ENCODE peak calls at places on chromosome 21, in ten cellular contexts. F is fibroblast of pulmonary artery; S is right lobe of liver; Q is skeletal muscle cell; C is cardiac muscle cell; G is keratinocyte; P is AG04450; D is AG09309; Z is fibroblast of lung; V is CD4-positive, alpha-beta memory T cell. L is an unnamed sample.

GRCh38 chr21:34129039-34129891 is 55.9 kb downstream of the MRPS6 start:
- DNase-seq in F (peak; percentile 87), G (no peak), P (peak; percentile 78), D (peak; percentile 64), C (peak; percentile 81), Q (peak; percentile 82), Z (peak; percentile 89), V (peak; percentile 65), S (no peak), L (peak; percentile 79)

GRCh38 chr21:38806942-38807284 is 1.2 kb downstream of the ETS2 start:
- DNase-seq in C (no peak), Z (peak; percentile 42), V (no peak), Q (no peak), P (no peak), D (no peak), G (no peak), S (no peak), F (no peak), L (peak; percentile 52)

GRCh38 chr21:40850071-40850470 is 3.1 kb upstream of the DSCAM start:
- DNase-seq in C (no peak), S (no peak), V (no peak), Q (no peak), P (no peak), G (no peak), F (no peak), D (no peak), Z (no peak), L (no peak)

GRCh38 chr21:38824124-38824822 is 18.5 kb downstream of the ETS2 start:
- DNase-seq in Z (peak; percentile 56), Q (no peak), V (no peak), C (no peak), F (no peak), D (no peak), S (peak; percentile 86), P (peak; percentile 68), G (no peak), L (peak; percentile 14)

GRCh38 chr21:39094087-39094785 is 89.0 kb downstream of the PSMG1 start:
- DNase-seq in P (no peak), Z (no peak), S (no peak), G (no peak), Q (no peak), V (no peak), F (no peak), D (no peak), C (no peak), L (no peak)

GRCh38 chr21:42463861-42464515 is 32.0 kb downstream of the RSPH1 start:
- DNase-seq in F (peak; percentile 58), D (no peak), C (no peak), S (peak; percentile 56), G (no peak), V (peak; percentile 77), P (peak; percentile 13), Z (peak; percentile 61), Q (no peak), L (peak; percentile 52)

GRCh38 chr21:41895643-41896493 is 16.7 kb upstream of the PRDM15 start:
- DNase-seq in Z (peak; percentile 33), G (no peak), F (no peak), D (no peak), V (peak; percentile 62), C (no peak), Q (no peak), S (no peak), P (no peak), L (peak; percentile 29)

GRCh38 chr21:41121785-41122415 is 46.1 kb upstream of the BACE2 start:
- DNase-seq in S (peak; percentile 63), V (peak; percentile 11), D (peak; percentile 21), P (peak; percentile 16), C (peak; percentile 85), F (peak; percentile 80), Z (peak; percentile 71), G (peak; percentile 41), Q (peak; percentile 17), L (peak; percentile 79)

GRCh38 chr21:36516271-36516670 is 36.3 kb upstream of the CLDN14 start:
- DNase-seq in Z (no peak), Q (no peak), G (no peak), P (no peak), C (no peak), V (no peak), F (no peak), S (no peak), D (no peak), L (no peak)
- H3K4me3 ChIP-seq in Z (no peak overlapping the region), Q (no peak overlapping the region), G (no peak overlapping the region), P (no peak overlapping the region), C (no peak overlapping the region), V (no peak overlapping the region), F (no peak overlapping the region), S (no peak overlapping the region), D (no peak overlapping the region), L (no peak overlapping the region)

GRCh38 chr21:46651121-46651520 is 15.6 kb downstream of the PRMT2 start:
- DNase-seq in Q (no peak), V (no peak), C (no peak), S (no peak), F (no peak), P (no peak), D (no peak), G (no peak), Z (no peak), L (no peak)
- H3K4me3 ChIP-seq in Q (no peak overlapping the region), V (no peak overlapping the region), C (no peak overlapping the region), S (no peak overlapping the region), F (no peak overlapping the region), P (no peak overlapping the region), D (no peak overlapping the region), G (no peak overlapping the region), Z (no peak overlapping the region), L (no peak overlapping the region)

GRCh38 chr21:44858791-44859190 is 14.7 kb downstream of the PTTG1IP start:
- DNase-seq in D (no peak), F (no peak), S (no peak), P (no peak), G (no peak), C (no peak), V (no peak), Q (no peak), Z (no peak), L (no peak)

GRCh38 chr21:44855572-44855971 is 17.9 kb downstream of the PTTG1IP start:
- DNase-seq in Q (no peak), F (no peak), Z (no peak), C (no peak), V (no peak), D (no peak), S (no peak), P (no peak), G (no peak), L (no peak)

GRCh38 chr21:44856131-44856530 is 17.4 kb downstream of the PTTG1IP start:
- DNase-seq in P (no peak), Q (no peak), V (no peak), Z (no peak), G (no peak), F (no peak), S (no peak), C (no peak), D (no peak), L (no peak)

GRCh38 chr21:44857127-44857892 is 16.2 kb downstream of the PTTG1IP start:
- DNase-seq in Q (no peak), S (no peak), Z (no peak), D (no peak), C (no peak), P (no peak), G (no peak), F (no peak), V (no peak), L (no peak)

DNA sequence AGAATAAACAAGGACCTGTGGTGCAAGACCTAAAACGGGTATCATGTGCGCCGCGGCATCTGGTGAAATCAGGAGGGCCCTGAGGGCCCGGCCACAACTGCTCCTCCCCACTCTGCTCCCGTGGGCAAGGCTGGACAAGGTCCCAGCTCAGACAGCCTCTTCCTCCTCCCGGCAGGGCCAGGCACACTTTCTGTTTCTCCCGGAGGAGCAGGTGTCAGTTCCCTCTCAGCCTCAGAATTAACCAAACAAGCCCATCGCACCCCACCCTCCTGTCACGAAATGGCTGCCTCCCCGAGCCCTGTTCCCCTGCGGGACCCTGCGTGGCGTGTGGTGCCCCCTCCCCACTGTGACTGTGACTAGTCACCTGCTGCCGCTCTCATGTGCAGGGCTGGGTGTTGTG is 15.2 kb downstream of the PTTG1IP start:
- DNase-seq in S (no peak), V (no peak), Z (no peak), P (no peak), G (no peak), C (no peak), Q (no peak), F (no peak), D (no peak), L (no peak)
- H3K4me3 ChIP-seq in S (no peak overlapping the region), V (no peak overlapping the region), Z (no peak overlapping the region), P (no peak overlapping the region), G (no peak overlapping the region), C (no peak overlapping the region), Q (no peak overlapping the region), F (no peak overlapping the region), D (no peak overlapping the region), L (no peak overlapping the region)

GRCh38 chr21:31406510-31406909 is 62.4 kb upstream of the TIAM1 start:
- DNase-seq in S (no peak), G (no peak), Z (no peak), P (no peak), F (no peak), Q (no peak), D (no peak), V (no peak), C (no peak), L (no peak)

GRCh38 chr21:31405638-31406037 is 61.6 kb upstream of the TIAM1 start:
- DNase-seq in P (no peak), F (no peak), C (no peak), G (no peak), S (peak; percentile 11), D (no peak), Z (no peak), Q (no peak), V (no peak), L (no peak)

GRCh38 chr21:31409849-31410762 is 66.0 kb upstream of the TIAM1 start:
- DNase-seq in G (no peak), Z (no peak), F (no peak), C (no peak), D (no peak), V (no peak), Q (no peak), P (no peak), S (peak; percentile 10), L (no peak)

GRCh38 chr21:31410763-31411278 is 66.8 kb upstream of the TIAM1 start:
- DNase-seq in Z (peak; percentile 41), P (no peak), F (no peak), C (no peak), S (no peak), D (no peak), G (no peak), V (peak; percentile 19), Q (no peak), L (no peak)

DNA sequence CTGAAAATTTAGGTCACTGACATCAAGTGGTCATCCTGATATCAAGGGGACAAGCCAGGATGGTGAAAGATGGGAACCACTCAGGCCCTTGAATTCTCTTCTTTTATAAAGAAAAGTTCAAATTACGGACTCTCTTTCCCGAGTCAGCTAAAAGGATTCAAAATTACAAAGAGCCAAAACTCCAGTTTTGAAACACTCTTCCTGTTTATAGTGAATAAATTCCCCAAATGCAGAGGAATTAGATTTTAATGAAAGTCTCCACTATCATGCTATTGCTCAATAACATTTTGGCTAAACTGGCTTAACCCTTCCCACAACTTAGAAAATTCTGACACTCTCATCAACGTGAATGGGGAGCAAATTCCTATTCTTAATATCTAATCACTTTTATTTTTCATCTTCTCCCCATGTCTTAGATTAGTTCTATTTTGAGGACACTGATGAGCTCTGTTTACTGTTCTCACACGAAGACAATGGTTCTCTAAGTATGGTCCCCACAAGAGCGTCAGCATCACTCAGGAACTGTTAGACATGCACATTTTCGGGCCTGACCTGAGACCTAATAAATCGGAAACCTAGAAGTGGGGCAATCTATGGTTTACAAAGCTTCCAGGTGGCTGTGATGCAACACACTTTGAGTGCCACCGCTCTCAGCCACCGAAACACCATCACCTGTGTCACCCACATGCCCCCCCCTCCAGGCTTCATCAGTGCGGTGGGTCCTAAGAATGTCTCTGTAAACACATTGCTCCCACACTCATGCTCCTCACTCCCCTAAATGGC is 64.4 kb upstream of the TIAM1 start:
- DNase-seq in P (no peak), Q (no peak), D (no peak), G (no peak), Z (no peak), S (peak; percentile 20), V (no peak), C (no peak), F (no peak), L (no peak)
- H3K4me3 ChIP-seq in P (no peak overlapping the region), Q (no peak overlapping the region), D (no peak overlapping the region), G (no peak overlapping the region), Z (no peak overlapping the region), S (no peak overlapping the region), V (no peak overlapping the region), C (no peak overlapping the region), F (no peak overlapping the region), L (no peak overlapping the region)